ENCODE peak calls at places on chromosomes 11 and 22, in seven cellular contexts. O, T, Q, I, U, N and K are unnamed samples.

GRCh38 chr11:73566977-73567755 is 30.7 kb downstream of the FAM168A start:
- DNase-seq in Q (no peak), I (no peak), U (no peak), O (peak), T (no peak), N (no peak), K (no peak)

GRCh38 chr11:20109731-20110445 is 50.4 kb downstream of the DBX1 start:
- DNase-seq in I (no peak), U (no peak), Q (no peak), N (no peak), T (no peak), O (no peak), K (no peak)

GRCh38 chr11:125180413-125181305 is 16.1 kb downstream of the PKNOX2 start:
- DNase-seq in I (no peak), T (no peak), Q (no peak), U (no peak), N (no peak), O (no peak), K (no peak)

GRCh38 chr11:61699737-61700160 is 19.6 kb downstream of the DAGLA start:
- DNase-seq in T (no peak), U (peak), I (no peak), N (peak), O (no peak), Q (peak), K (peak)

GRCh38 chr11:65502852-65503603 is 4.2 kb downstream of the MALAT1 start:
- DNase-seq in N (no peak), Q (peak), O (peak), T (no peak), U (no peak), I (peak), K (no peak)

GRCh38 chr22:45722006-45722405 is 50.4 kb downstream of the ATXN10 start:
- DNase-seq in I (no peak), U (no peak), Q (no peak), T (no peak), N (no peak), O (no peak), K (no peak)

GRCh38 chr11:64095949-64096348 is 60.2 kb downstream of the FLRT1 start:
- DNase-seq in U (no peak), T (no peak), I (no peak), Q (no peak), N (no peak), O (no peak), K (no peak)

GRCh38 chr11:65115361-65116082 is 2.0 kb downstream of the ZNHIT2 start:
- DNase-seq in Q (no peak), T (no peak), O (no peak), U (peak), N (no peak), I (no peak), K (no peak)

GRCh38 chr11:69308531-69308930 is 14.6 kb downstream of the MYEOV start:
- DNase-seq in T (no peak), N (no peak), U (no peak), I (no peak), Q (no peak), O (no peak), K (no peak)

GRCh38 chr22:42439021-42439420 is 6.8 kb upstream of the NFAM1 start:
- DNase-seq in I (no peak), U (no peak), N (no peak), Q (no peak), T (no peak), O (no peak), K (no peak)

GRCh38 chr11:128692750-128693578 is 908 bp upstream of the FLI1 start:
- DNase-seq in O (peak), I (peak), U (peak), T (peak), Q (no peak), N (no peak), K (peak)

GRCh38 chr11:2375341-2375853 is 1.7 kb upstream of the CD81 start:
- DNase-seq in Q (no peak), N (peak), O (no peak), I (no peak), U (peak), T (no peak), K (no peak)

GRCh38 chr11:36073411-36074203 is 129.7 kb downstream of the LDLRAD3 start:
- DNase-seq in T (peak), U (peak), I (no peak), N (peak), Q (peak), O (peak), K (no peak)

GRCh38 chr11:75785187-75785586 is 16.6 kb downstream of the DGAT2 start:
- DNase-seq in T (no peak), U (peak), Q (no peak), N (no peak), O (no peak), I (no peak), K (no peak)

DNA sequence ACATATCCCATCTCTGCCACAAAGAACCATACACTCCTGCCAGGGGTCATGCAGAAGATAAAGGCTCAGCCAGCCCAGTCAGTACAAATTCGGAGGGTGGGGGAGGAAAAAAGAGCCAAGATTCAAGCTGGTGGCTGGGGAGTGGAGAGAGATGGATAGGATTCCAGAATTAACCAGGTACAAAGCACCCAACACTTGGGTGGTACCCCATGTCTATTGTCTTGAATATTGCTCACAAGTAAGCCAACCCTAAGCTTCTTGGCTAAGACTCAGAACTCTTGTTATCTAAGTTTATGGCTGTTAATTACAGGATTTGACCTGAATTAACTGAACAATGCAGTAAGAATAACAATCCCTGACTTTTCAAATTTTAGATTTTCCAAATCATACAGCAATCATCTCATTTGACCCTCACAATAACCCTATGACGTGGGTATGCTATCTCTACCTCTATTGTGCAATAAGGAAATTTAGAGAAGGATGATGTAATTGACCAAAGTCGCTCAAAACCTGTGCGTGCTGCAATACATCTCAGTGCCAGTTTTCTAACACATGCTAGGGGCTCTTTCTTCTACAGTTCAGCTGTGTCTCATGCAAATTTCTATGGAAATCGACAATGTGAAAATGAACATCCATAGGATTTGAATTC is 39.9 kb upstream of the APLNR start:
- DNase-seq in I (no peak), T (no peak), Q (no peak), U (no peak), O (no peak), N (no peak), K (no peak)
- H3K27ac ChIP-seq in I (no peak), T (no peak), Q (no peak), U (no peak), O (no peak), N (no peak), K (no peak)

DNA sequence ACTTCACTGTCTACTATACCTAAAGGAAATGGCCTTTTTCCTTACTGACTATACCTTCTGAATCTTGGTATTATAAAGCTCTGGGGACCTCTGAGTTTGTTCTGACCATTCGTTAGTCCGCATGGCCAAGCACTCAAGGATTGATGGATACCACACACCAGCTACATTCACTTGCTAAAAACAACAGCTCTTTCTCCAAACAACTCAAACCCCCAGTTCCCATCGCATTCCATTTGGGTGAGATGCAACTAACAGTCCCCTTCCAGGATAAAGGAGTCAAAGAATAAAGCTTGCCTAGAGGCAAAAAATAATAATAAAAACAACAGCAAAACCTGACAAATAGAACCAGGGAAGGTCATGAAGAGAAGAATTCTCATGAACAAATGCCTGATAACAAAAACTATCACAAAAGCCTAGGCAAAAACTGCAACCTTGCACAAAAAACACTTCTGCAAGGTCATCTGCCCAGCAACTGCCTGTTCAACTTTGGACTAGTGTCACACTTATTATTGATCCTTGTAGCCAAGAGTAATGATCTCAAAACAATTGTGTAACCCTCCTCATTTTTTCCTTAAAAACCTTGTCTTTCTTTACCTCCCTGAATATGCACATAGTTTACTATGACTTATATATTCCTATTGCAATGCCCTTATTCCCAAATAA is 139.0 kb upstream of the GUCY1A2 start:
- DNase-seq in N (no peak), Q (no peak), T (peak), U (no peak), O (no peak), I (no peak), K (no peak)
- H3K27ac ChIP-seq in N (no peak), Q (no peak), T (no peak), U (no peak), O (no peak), I (no peak), K (no peak)

DNA sequence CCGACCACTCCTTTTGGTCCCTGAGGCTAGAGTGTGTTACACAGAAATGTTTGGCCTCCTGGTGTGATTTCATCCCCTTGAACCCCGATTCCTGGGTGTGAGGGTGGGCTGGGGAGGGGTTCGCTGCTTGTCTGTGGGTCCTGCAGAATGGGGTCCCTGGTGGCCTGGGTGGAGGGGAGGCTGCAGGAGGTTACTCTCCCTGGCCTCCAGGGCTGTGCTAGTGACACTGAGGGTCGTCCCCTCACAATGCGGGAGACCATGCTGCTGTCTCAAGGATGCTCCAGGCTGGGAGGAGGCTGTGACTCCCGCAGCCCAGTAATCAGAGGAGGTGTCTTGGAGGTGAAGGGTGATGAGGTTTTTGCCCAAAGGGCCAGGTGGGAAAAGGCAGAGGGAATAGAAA is 17.0 kb upstream of the OMP start:
- DNase-seq in T (no peak), Q (no peak), O (no peak), I (no peak), U (peak), N (no peak), K (no peak)
- H3K27ac ChIP-seq in T (no peak), Q (no peak), O (no peak), I (no peak), U (no peak), N (no peak), K (no peak)

DNA sequence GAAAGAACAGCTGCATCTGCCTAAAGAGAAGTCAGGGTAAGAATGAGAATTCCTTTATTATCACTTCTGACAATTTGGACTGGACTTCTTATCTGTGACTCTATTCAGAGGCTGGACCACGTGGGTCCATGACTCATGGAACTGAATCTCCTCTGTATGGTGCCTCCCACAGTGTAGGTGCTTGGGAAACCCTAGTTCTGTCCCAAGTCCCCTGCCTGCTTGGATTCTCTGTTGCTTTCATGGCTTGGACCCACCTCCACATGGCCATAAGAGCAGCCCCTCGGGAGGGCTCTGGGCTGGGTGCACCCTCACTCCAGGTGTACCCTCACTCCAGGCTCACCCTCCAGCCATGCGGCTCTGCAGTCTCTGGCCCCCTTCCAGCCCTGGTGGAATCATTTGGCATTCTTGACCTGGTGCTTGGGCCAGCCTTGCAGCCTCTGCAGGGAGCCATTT is 153.4 kb downstream of the CACNA1I start:
- DNase-seq in T (no peak), N (peak), Q (no peak), O (peak), U (no peak), I (no peak), K (peak)
- H3K27ac ChIP-seq in T (no peak), N (no peak), Q (no peak), O (no peak), U (no peak), I (peak), K (no peak)

GRCh38 chr22:26890870-26891269 is 233.5 kb downstream of the MIAT start:
- DNase-seq in I (no peak), Q (no peak), U (no peak), N (no peak), T (peak), O (no peak), K (no peak)

GRCh38 chr22:26887916-26888315 is 230.5 kb downstream of the MIAT start:
- DNase-seq in U (no peak), T (no peak), I (no peak), Q (no peak), N (no peak), O (no peak), K (no peak)

GRCh38 chr22:26889794-26890193 is 232.4 kb downstream of the MIAT start:
- DNase-seq in U (no peak), N (no peak), O (no peak), Q (no peak), T (no peak), I (no peak), K (no peak)

GRCh38 chr22:26887456-26887855 is 230.1 kb downstream of the MIAT start:
- DNase-seq in U (no peak), N (no peak), T (peak), I (no peak), O (peak), Q (no peak), K (peak)

DNA sequence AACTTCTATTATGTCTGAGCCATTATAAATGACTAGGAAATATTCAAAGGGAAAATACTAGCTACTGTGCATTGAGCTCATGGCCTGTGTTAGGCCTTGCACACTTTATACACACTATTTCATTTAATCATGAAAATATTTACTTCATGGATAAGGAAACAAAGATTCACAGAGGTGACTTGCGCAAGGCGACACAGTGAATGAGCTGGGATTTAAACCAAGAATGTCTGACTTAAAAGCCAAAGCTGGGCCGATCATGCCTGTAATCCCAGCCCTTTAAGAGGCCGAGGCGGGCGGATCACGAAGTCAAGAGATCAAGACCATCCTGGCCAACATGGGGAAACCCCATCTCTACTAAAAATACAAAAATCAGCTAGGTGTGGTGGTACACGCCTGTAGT is 231.5 kb downstream of the MIAT start:
- DNase-seq in U (no peak), T (no peak), Q (no peak), I (no peak), N (no peak), O (no peak), K (no peak)
- H3K27ac ChIP-seq in U (no peak), T (no peak), Q (no peak), I (no peak), N (no peak), O (no peak), K (no peak)